ENCODE peak calls at places on chromosomes 7 and 10, in four cellular contexts. O is SW 1271, D is aorta, T is GM12865. K is an unnamed sample.

GRCh38 chr10:78547397-78547796 is 513.7 kb downstream of the RPS24 start:
- DNase-seq in T (no peak), O (no peak), D (no peak), K (no peak)

GRCh38 chr7:68176974-68177373 is 1180.3 kb downstream of the TYW1 start:
- DNase-seq in T (peak; percentile 31), O (no peak), D (no peak), K (peak; percentile 78)

GRCh38 chr10:113084031-113084430 is 134.0 kb downstream of the TCF7L2 start:
- DNase-seq in D (no peak), O (no peak), T (no peak), K (no peak)

GRCh38 chr7:88888684-88889083 is 93.1 kb upstream of the TEX47 start:
- DNase-seq in O (no peak), T (no peak), D (no peak), K (peak; percentile 50)

GRCh38 chr7:129784783-129785456 is 167.8 kb downstream of the UBE2H start:
- DNase-seq in O (no peak), D (no peak), T (peak; percentile 82), K (peak; percentile 77)

GRCh38 chr7:137818036-137818435 is 28.7 kb downstream of the DGKI start:
- DNase-seq in D (no peak), O (no peak), T (peak; percentile 39), K (no peak)

GRCh38 chr10:51419416-51420093 is 279.8 kb downstream of the CSTF2T start:
- DNase-seq in D (no peak), O (no peak), T (no peak), K (no peak)

GRCh38 chr7:45921699-45922519 is 837 bp upstream of the IGFBP3 start:
- DNase-seq in O (no peak), D (peak; percentile 85), T (peak; percentile 44), K (peak; percentile 49)

GRCh38 chr10:116594525-116595035 is 3.8 kb downstream of the PNLIPRP1 start:
- DNase-seq in O (no peak), T (no peak), D (no peak), K (no peak)

GRCh38 chr10:92989250-92989649 is 71.3 kb upstream of the CYP26C1 start:
- DNase-seq in D (no peak), T (no peak), O (no peak), K (no peak)

GRCh38 chr10:114684822-114685209 is 26.7 kb upstream of the ABLIM1 start:
- DNase-seq in T (no peak), D (no peak), O (no peak), K (no peak)

GRCh38 chr7:27194641-27195379 is 5.1 kb downstream of the HOXA13 start:
- DNase-seq in O (no peak), D (no peak), T (no peak), K (peak; percentile 65)

GRCh38 chr7:80529362-80529761 is 17.5 kb upstream of the GNAT3 start:
- DNase-seq in T (no peak), O (no peak), D (no peak), K (no peak)

K was measured in NB4.